ENCODE peak calls at places on chromosomes 11 and 22, in four cellular contexts. N is K562, G is GM12878, X is HepG2. O is an unnamed sample.
A peak's percentile ranks its signal among the peaks of the same experiment; 100 is the strongest.

GRCh38 chr11:99098751-99099150 is 78.0 kb downstream of the CNTN5 start:
- DNase-seq in G (peak; percentile 20), N (no peak), X (no peak), O (no peak)

GRCh38 chr11:32575070-32575469 is 8.6 kb upstream of the EIF3M start:
- DNase-seq in G (no peak), X (no peak), N (no peak), O (no peak)

GRCh38 chr22:32650553-32651345 is 150.8 kb upstream of the TIMP3 start:
- DNase-seq in N (peak; percentile 14), G (no peak), X (no peak), O (no peak)

GRCh38 chr11:5036671-5037070 is 9.7 kb upstream of the OR52J3 start:
- DNase-seq in N (no peak), X (no peak), G (no peak), O (no peak)

GRCh38 chr11:60918941-60919275 is 5.0 kb downstream of the TMEM109 start:
- DNase-seq in N (no peak), X (no peak), G (no peak), O (no peak)

GRCh38 chr11:46063138-46063537 is 58.1 kb downstream of the PHF21A start:
- DNase-seq in N (no peak), G (no peak), X (no peak), O (no peak)

GRCh38 chr11:16820324-16821092 is 82.1 kb downstream of the C11orf58 start:
- DNase-seq in X (peak; percentile 62), G (peak; percentile 42), N (peak; percentile 70), O (peak; percentile 85)

GRCh38 chr11:68436985-68437926 is 23.3 kb upstream of the PPP6R3 start:
- DNase-seq in G (no peak), X (no peak), N (peak; percentile 67), O (no peak)

GRCh38 chr11:75195164-75195962 is 44.5 kb downstream of the SLCO2B1 start:
- DNase-seq in G (no peak), X (no peak), N (no peak), O (no peak)

GRCh38 chr22:50298266-50298637 is 9.2 kb downstream of the PLXNB2 start:
- DNase-seq in G (no peak), X (no peak), N (no peak), O (no peak)

GRCh38 chr11:66259976-66260375 is 8.5 kb upstream of the RAB1B start:
- DNase-seq in N (no peak), X (no peak), G (no peak), O (no peak)

GRCh38 chr11:96357794-96358193 is 14.8 kb upstream of the MAML2 start:
- DNase-seq in X (no peak), G (no peak), N (no peak), O (no peak)

GRCh38 chr11:122494171-122494570 is 161.4 kb upstream of the UBASH3B start:
- DNase-seq in N (no peak), X (no peak), G (no peak), O (no peak)

GRCh38 chr11:73263640-73264039 is 8.5 kb upstream of the P2RY6 start:
- DNase-seq in G (no peak), X (no peak), N (no peak), O (no peak)

GRCh38 chr11:17161515-17161914 is 46.3 kb downstream of the PIK3C2A start:
- DNase-seq in G (no peak), N (no peak), X (no peak), O (no peak)

GRCh38 chr11:4064278-4064955 is 30.2 kb upstream of the RRM1 start:
- DNase-seq in X (no peak), G (no peak), N (no peak), O (no peak)

GRCh38 chr11:13963169-13963948 is 836 bp downstream of the SPON1 start:
- DNase-seq in G (no peak), X (no peak), N (no peak), O (peak; percentile 34)

GRCh38 chr22:39306456-39307361 is 12.7 kb downstream of the RPL3 start:
- DNase-seq in G (no peak), N (peak; percentile 61), X (no peak), O (peak; percentile 78)

GRCh38 chr11:61747389-61748285 is 4.8 kb upstream of the MYRF start:
- DNase-seq in N (peak; percentile 86), G (no peak), X (peak; percentile 67), O (peak; percentile 88)

GRCh38 chr11:36062796-36063380 is 119.0 kb downstream of the LDLRAD3 start:
- DNase-seq in N (no peak), X (no peak), G (no peak), O (no peak)

GRCh38 chr11:115462757-115463156 is 41.5 kb downstream of the CADM1 start:
- DNase-seq in G (no peak), X (no peak), N (no peak), O (no peak)

GRCh38 chr11:68115285-68115684 is 5.9 kb downstream of the CHKA start:
- DNase-seq in X (no peak), G (no peak), N (no peak), O (no peak)

GRCh38 chr11:24664399-24664798 is 167.5 kb downstream of the LUZP2 start:
- DNase-seq in X (no peak), G (no peak), N (no peak), O (no peak)

GRCh38 chr11:94171693-94172440 is 43.2 kb downstream of the PANX1 start:
- DNase-seq in N (peak; percentile 84), X (peak; percentile 31), G (no peak), O (peak; percentile 75)

GRCh38 chr11:36214976-36215687 is 74.1 kb downstream of the COMMD9 start:
- DNase-seq in X (no peak), G (no peak), N (no peak), O (no peak)

GRCh38 chr11:113952070-113952469 is 22.8 kb upstream of the HTR3A start:
- DNase-seq in X (no peak), G (no peak), N (no peak), O (no peak)

GRCh38 chr11:120210651-120211521 is at the start of gene OAF:
- DNase-seq in X (peak; percentile 86), N (peak; percentile 88), G (no peak), O (peak; percentile 87)

GRCh38 chr22:35915477-35916013 is 113.1 kb downstream of the RBFOX2 start:
- DNase-seq in X (no peak), G (no peak), N (no peak), O (no peak)

GRCh38 chr22:27639180-27640086 is 162.1 kb downstream of the MN1 start:
- DNase-seq in N (no peak), G (no peak), X (no peak), O (no peak)

DNA sequence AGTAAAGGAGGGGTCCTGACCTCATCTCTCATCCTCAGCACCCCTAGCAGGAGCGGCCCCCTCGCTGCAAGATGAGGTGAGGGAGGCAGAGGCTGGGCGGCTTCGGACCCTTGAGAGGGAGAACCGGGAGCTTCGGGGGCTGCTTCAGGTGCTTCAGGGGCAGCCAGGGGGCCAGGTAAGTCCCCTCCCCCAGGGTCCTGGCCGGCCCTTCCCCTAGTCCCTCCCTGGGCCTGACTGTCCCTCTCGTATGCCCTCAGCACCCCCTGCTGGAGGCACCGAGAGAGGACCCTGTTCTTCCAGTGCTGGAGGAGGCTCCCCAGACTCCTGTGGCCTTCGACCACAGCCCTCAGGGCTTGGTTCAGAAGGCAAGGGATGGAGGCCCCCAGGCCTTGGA is 3.7 kb downstream of the CCDC88B start:
- DNase-seq in X (no peak), G (no peak), N (no peak), O (peak; percentile 70)
- TF ChIP-seq NR2C2 in X (no peak), G (no peak), N (no peak), O (no peak)

DNA sequence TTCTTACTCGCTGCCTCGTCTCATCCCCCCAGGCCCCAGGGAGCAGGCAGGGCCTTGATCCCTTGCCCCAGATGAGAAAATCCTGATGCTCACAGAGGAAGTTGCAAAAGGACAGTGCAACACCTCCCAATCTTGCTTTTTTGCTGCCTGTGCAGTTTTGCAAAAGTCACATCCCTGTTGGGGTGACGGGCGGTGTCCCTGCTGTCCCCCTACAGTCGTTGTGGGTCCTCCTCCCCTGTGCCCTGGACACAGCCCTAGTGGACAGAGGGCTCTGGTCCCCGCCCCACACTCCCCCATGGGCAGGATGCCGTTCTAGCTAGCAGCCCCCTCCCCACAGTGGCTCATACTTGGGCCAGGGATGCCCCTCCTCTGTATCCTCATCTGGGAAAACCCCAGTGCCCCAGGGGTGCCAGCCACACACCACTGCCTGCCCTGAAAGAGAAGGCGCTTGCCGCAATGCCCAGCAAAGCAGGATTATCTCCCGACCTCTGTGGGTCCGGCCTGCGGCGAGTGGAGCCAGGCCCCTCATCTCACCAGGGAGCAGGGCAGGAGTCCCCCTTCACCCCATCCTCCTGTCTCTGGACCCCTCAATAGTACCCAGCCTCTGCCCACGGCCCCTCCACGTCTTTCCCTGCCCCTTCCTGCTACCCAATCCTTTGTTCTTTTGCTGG is 18.4 kb upstream of the CTSD start:
- DNase-seq in G (no peak), X (no peak), N (no peak), O (no peak)
- TF ChIP-seq NR2C2 in G (no peak), X (no peak), N (no peak), O (no peak)

DNA sequence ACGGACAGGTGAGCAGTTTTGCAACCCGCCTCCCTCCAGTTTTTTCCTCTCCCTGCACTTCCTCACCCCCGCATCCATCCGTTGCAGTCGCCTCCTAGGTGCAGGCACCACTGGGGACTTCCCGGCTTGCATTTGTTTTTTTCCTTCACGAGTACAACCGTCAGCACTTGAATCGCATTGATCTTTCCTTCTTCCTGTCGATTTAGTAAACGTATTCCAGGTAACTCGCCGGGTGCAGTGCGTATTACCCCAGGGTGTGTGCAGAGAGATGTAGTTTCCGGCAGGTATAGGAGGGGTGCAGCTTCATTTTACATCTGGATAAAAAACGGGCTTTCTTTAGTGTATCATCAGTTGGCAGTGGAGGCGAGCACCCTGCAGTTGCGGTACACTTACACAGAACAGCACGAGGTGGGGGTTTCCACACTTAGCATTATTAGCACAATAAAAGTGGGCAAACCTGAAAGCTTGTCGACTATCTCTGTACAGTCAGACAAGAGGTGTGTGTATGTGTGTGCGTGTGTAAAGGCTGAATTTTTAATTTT is at the start of gene SORL1-AS1:
- DNase-seq in X (no peak), G (no peak), N (no peak), O (no peak)
- TF ChIP-seq NR2C2 in X (no peak), G (no peak), N (no peak), O (no peak)

GRCh38 chr22:44640618-44641155 is 61.3 kb upstream of the PRR5 start:
- DNase-seq in G (no peak), X (no peak), N (no peak), O (no peak)

GRCh38 chr22:44642096-44642644 is 59.8 kb upstream of the PRR5 start:
- DNase-seq in N (no peak), X (no peak), G (no peak), O (no peak)

GRCh38 chr22:44634426-44635321 is 67.3 kb upstream of the PRR5 start:
- DNase-seq in G (no peak), X (peak; percentile 15), N (no peak), O (no peak)

GRCh38 chr22:44639891-44640617 is 62.0 kb upstream of the PRR5 start:
- DNase-seq in N (no peak), G (no peak), X (no peak), O (no peak)

DNA sequence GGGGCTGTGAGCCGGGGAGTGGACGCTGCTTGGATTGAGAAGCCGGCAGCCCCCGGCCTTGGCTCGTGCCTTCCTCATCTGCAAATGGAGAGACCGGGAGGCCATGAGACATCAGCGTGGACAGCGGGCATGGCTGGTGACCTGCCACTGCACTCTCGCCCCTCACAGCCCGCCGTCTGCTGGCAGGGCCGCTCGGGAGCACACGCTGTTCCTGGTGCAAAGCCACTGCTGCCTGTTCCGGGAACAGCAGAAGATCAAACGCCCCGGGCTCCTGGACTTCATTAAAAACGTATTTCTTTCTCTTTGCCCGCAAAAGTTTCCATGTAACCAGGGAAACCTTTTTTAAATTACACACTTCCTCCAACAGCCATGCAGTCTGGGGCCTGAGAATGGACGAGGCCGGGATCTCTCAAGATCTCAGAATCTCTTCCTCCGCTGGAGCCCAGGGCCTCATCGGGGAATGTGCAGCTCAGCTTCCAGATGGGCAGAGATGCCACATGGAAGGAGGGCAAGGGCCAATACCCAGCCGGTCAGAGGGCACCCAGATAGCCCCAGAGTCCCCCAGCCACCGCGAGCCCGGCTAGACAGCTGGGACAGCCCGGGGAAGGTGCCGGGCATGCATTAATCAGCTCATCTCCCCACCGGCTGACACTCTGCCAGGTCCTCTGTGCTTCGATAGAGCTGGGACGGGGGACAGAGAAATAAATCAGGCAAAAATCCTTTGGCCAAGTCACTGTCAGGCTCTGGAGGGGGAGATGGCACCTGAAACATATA is 62.9 kb upstream of the PRR5 start:
- DNase-seq in X (no peak), G (no peak), N (no peak), O (no peak)
- TF ChIP-seq NR2C2 in X (no peak), G (no peak), N (no peak), O (no peak)